ENCODE peak calls at places on chromosomes 11 and 22, in four cellular contexts. One of them, this sample, is unnamed.

GRCh38 chr11:80136991-80137390 is 696.2 kb upstream of the TENM4 start:
- DNase-seq in IMR-90: no peak
- DNase-seq in glutamatergic neuron: no peak
- DNase-seq in left lung: no peak
- DNase-seq in this sample: no peak

GRCh38 chr22:20159088-20159487 is 8.2 kb upstream of the CCDC188 start:
- DNase-seq in left lung: no peak
- DNase-seq in IMR-90: no peak
- DNase-seq in glutamatergic neuron: peak
- DNase-seq in this sample: no peak

GRCh38 chr11:33207408-33207985 is 46.2 kb upstream of the CSTF3 start:
- DNase-seq in IMR-90: peak
- DNase-seq in glutamatergic neuron: no peak
- DNase-seq in left lung: no peak
- DNase-seq in this sample: no peak

GRCh38 chr11:58000699-58001098 is 23.0 kb upstream of the OR9Q1 start:
- DNase-seq in glutamatergic neuron: no peak
- DNase-seq in IMR-90: no peak
- DNase-seq in left lung: no peak
- DNase-seq in this sample: no peak

GRCh38 chr11:116960916-116961315 is 123.5 kb upstream of the APOA1 start:
- DNase-seq in glutamatergic neuron: no peak
- DNase-seq in left lung: no peak
- DNase-seq in IMR-90: peak
- DNase-seq in this sample: no peak

GRCh38 chr11:10495464-10495786 is 40.4 kb downstream of the AMPD3 start:
- DNase-seq in glutamatergic neuron: no peak
- DNase-seq in left lung: no peak
- DNase-seq in IMR-90: no peak
- DNase-seq in this sample: no peak

GRCh38 chr22:42324991-42325710 is 54.7 kb upstream of the TCF20 start:
- DNase-seq in IMR-90: no peak
- DNase-seq in left lung: no peak
- DNase-seq in glutamatergic neuron: no peak
- DNase-seq in this sample: no peak

GRCh38 chr11:27227744-27228143 is 135.3 kb downstream of the CCDC34 start:
- DNase-seq in glutamatergic neuron: no peak
- DNase-seq in IMR-90: no peak
- DNase-seq in left lung: no peak
- DNase-seq in this sample: no peak

GRCh38 chr22:26796785-26797184 is 139.4 kb downstream of the MIAT start:
- DNase-seq in IMR-90: no peak
- DNase-seq in left lung: peak
- DNase-seq in glutamatergic neuron: no peak
- DNase-seq in this sample: no peak

GRCh38 chr22:42343551-42344081 is 73.2 kb upstream of the TCF20 start:
- DNase-seq in glutamatergic neuron: peak
- DNase-seq in left lung: no peak
- DNase-seq in IMR-90: no peak
- DNase-seq in this sample: no peak

GRCh38 chr11:16372355-16372754 is 16.0 kb upstream of the SOX6 start:
- DNase-seq in glutamatergic neuron: no peak
- DNase-seq in left lung: no peak
- DNase-seq in IMR-90: no peak
- DNase-seq in this sample: no peak

GRCh38 chr11:19605500-19606371 is 106.9 kb upstream of the NAV2 start:
- DNase-seq in left lung: no peak
- DNase-seq in glutamatergic neuron: no peak
- DNase-seq in IMR-90: peak
- DNase-seq in this sample: no peak

GRCh38 chr22:24289781-24290181 is 19.1 kb downstream of the SPECC1L start:
- DNase-seq in IMR-90: no peak
- DNase-seq in left lung: no peak
- DNase-seq in glutamatergic neuron: no peak
- DNase-seq in this sample: peak

GRCh38 chr11:11842426-11843008 is 745 bp downstream of the USP47 start:
- DNase-seq in IMR-90: peak
- DNase-seq in left lung: no peak
- DNase-seq in glutamatergic neuron: no peak
- DNase-seq in this sample: peak

GRCh38 chr22:39593061-39593930 is 22.7 kb downstream of the CACNA1I start:
- DNase-seq in IMR-90: no peak
- DNase-seq in glutamatergic neuron: no peak
- DNase-seq in left lung: peak
- DNase-seq in this sample: no peak

GRCh38 chr11:66668653-66669430 is 8.8 kb downstream of the RBM4B start:
- DNase-seq in left lung: no peak
- DNase-seq in glutamatergic neuron: no peak
- DNase-seq in IMR-90: no peak
- DNase-seq in this sample: no peak

GRCh38 chr11:6319879-6320410 is 356 bp downstream of the CAVIN3 start:
- DNase-seq in left lung: peak
- DNase-seq in glutamatergic neuron: peak
- DNase-seq in IMR-90: peak
- DNase-seq in this sample: peak

GRCh38 chr11:10906521-10906920 is 48.7 kb upstream of the ZBED5 start:
- DNase-seq in glutamatergic neuron: no peak
- DNase-seq in IMR-90: peak
- DNase-seq in left lung: no peak
- DNase-seq in this sample: no peak

GRCh38 chr22:47653921-47654320 is 891.5 kb downstream of the TBC1D22A start:
- DNase-seq in left lung: no peak
- DNase-seq in IMR-90: no peak
- DNase-seq in glutamatergic neuron: no peak
- DNase-seq in this sample: no peak

GRCh38 chr11:60910281-60910687 is 3.7 kb upstream of the TMEM109 start:
- DNase-seq in IMR-90: no peak
- DNase-seq in glutamatergic neuron: no peak
- DNase-seq in left lung: no peak
- DNase-seq in this sample: peak

GRCh38 chr11:64577202-64577601 is 13.8 kb upstream of the SLC22A12 start:
- DNase-seq in IMR-90: no peak
- DNase-seq in left lung: no peak
- DNase-seq in glutamatergic neuron: no peak
- DNase-seq in this sample: no peak

GRCh38 chr11:108929241-108929640 is 264.4 kb downstream of the DDX10 start:
- DNase-seq in glutamatergic neuron: no peak
- DNase-seq in left lung: no peak
- DNase-seq in IMR-90: peak
- DNase-seq in this sample: no peak

GRCh38 chr11:10398525-10398924 is 56.5 kb upstream of the AMPD3 start:
- DNase-seq in left lung: no peak
- DNase-seq in IMR-90: no peak
- DNase-seq in glutamatergic neuron: no peak
- DNase-seq in this sample: no peak

GRCh38 chr11:28343304-28344233 is 235.4 kb downstream of the METTL15 start:
- DNase-seq in IMR-90: peak
- DNase-seq in left lung: no peak
- DNase-seq in glutamatergic neuron: no peak
- DNase-seq in this sample: no peak

GRCh38 chr11:1055109-1055703 is 18.7 kb upstream of the MUC6 start:
- DNase-seq in glutamatergic neuron: no peak
- DNase-seq in IMR-90: no peak
- DNase-seq in left lung: no peak
- DNase-seq in this sample: no peak

GRCh38 chr22:35397095-35397904 is 2.6 kb upstream of the MCM5 start:
- DNase-seq in left lung: no peak
- DNase-seq in IMR-90: peak
- DNase-seq in glutamatergic neuron: no peak
- DNase-seq in this sample: no peak

GRCh38 chr11:124442442-124442841 is 3.1 kb downstream of the OR8B8 start:
- DNase-seq in left lung: no peak
- DNase-seq in IMR-90: no peak
- DNase-seq in glutamatergic neuron: no peak
- DNase-seq in this sample: no peak
- TF ChIP-seq CTCF in left lung: no peak
- TF ChIP-seq CTCF in IMR-90: no peak
- TF ChIP-seq CTCF in glutamatergic neuron: no peak
- TF ChIP-seq CTCF in this sample: no peak

GRCh38 chr11:95650271-95650670 is 139.3 kb downstream of the FAM76B start:
- DNase-seq in IMR-90: no peak
- DNase-seq in left lung: no peak
- DNase-seq in glutamatergic neuron: no peak
- DNase-seq in this sample: no peak

GRCh38 chr11:95653099-95653498 is 136.5 kb downstream of the FAM76B start:
- DNase-seq in glutamatergic neuron: no peak
- DNase-seq in IMR-90: no peak
- DNase-seq in left lung: no peak
- DNase-seq in this sample: no peak

GRCh38 chr11:95647355-95647754 is 142.2 kb downstream of the FAM76B start:
- DNase-seq in glutamatergic neuron: no peak
- DNase-seq in left lung: no peak
- DNase-seq in IMR-90: no peak
- DNase-seq in this sample: no peak

GRCh38 chr11:95652002-95652472 is 137.5 kb downstream of the FAM76B start:
- DNase-seq in IMR-90: no peak
- DNase-seq in left lung: no peak
- DNase-seq in glutamatergic neuron: no peak
- DNase-seq in this sample: no peak

DNA sequence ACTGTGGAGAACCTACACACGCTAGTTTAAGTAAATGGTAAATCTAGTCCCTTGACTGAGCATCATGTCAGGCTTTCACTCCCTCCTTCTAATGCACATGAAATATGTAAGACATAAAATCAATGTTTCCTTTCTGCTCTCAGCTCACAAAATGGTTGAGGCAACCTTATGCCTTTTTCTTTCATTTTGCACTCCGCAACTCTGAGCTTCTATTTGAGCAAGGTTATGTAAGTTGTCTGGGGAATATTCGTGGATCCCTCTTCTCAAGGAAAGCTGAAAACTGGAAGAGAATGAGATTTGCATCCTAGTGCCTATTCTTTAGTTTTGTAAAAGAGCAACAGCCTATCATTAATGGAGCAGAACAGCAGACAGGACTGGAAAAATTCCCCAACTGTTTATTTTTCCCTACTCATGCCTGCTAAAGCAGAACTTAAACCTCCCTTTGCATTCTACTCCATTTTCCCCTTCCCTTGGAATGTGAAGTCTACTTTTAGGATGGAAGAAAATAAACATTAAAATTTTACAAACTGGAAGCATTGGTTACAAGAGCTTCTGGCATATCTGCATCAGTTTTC is 141.7 kb downstream of the FAM76B start:
- DNase-seq in left lung: no peak
- DNase-seq in IMR-90: no peak
- DNase-seq in glutamatergic neuron: no peak
- DNase-seq in this sample: no peak
- TF ChIP-seq CTCF in left lung: no peak
- TF ChIP-seq CTCF in IMR-90: no peak
- TF ChIP-seq CTCF in glutamatergic neuron: no peak
- TF ChIP-seq CTCF in this sample: no peak

DNA sequence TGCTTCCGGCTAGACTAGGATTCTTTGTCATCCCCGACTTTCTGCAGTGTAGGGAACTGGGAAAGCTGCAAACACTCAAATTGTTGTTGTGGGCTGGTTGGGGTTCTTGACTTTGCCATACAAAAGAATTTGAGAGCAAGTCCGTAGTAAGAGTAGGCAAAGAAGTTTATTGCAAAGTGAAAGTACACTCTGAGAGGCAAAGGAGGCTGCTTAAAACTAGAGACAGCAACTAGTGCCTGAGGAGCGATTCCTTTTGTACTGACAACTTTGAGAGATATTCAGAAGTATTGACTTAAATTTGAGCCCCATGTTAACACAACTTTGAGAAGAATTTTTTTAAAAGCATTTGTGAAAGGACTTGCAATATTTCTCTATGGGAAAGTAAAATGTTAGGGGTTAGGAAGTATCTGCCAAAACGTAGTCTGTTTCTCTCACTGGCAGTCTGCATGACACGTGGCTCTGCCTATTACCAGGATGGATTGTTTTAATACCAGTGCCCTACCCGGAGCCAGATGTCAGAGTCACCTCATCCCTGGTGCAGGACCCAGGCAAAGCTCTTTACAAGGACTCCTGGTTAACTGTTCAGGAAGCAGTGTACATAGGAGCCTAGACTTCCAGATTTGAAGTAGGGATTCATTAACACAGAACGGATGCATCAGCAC is 85.0 kb upstream of the CLPB start:
- DNase-seq in IMR-90: peak
- DNase-seq in glutamatergic neuron: no peak
- DNase-seq in left lung: no peak
- DNase-seq in this sample: no peak
- TF ChIP-seq CTCF in IMR-90: no peak
- TF ChIP-seq CTCF in glutamatergic neuron: no peak
- TF ChIP-seq CTCF in left lung: no peak
- TF ChIP-seq CTCF in this sample: no peak

DNA sequence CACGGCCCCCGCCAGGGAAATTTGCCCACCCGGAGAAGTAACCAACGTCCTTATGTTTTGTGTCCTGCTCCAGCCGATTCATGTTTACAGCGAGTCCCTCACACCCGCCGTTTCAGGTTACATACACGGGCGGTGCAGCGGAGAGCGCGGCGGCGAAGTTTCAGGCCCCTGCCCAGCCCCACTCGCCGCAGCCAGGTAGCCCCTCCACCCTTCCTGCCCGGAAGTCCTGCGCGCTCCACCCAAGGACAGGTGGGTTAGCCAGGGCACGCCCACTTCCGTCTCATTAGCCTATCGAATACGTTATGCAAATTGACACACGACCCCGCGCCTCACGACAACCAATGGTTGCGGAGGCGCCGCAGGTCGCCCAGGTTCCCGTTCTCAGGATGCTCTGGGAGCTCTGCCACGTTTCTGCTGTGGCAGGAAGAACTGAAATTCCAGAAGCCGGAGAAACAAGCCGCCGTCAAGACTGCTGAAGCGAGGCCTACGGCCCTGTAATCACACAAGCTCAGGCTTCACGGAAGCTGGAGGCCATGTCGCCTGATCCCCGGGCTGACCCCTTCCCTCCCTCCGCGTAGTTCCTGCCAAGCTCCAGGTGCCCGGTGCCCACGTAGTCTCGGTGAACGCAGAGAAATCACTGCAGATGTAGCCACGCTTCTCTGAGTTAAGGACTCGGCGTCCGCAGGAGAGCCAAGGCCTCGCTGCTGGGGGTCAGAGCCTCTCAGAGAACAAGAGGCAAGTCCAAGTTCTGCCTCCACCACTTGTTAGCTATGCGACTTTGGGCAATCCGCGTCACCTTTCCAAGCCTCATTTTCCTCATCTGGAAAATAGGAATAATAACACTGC is 22.4 kb upstream of the MYH9 start:
- DNase-seq in glutamatergic neuron: peak
- DNase-seq in left lung: peak
- DNase-seq in IMR-90: no peak
- DNase-seq in this sample: peak
- TF ChIP-seq CTCF in glutamatergic neuron: no peak
- TF ChIP-seq CTCF in left lung: no peak
- TF ChIP-seq CTCF in IMR-90: no peak
- TF ChIP-seq CTCF in this sample: no peak

GRCh38 chr11:119664701-119665420 is 64.1 kb downstream of the NECTIN1 start:
- DNase-seq in glutamatergic neuron: no peak
- DNase-seq in IMR-90: no peak
- DNase-seq in left lung: no peak
- DNase-seq in this sample: no peak

GRCh38 chr11:119660166-119660720 is 68.8 kb downstream of the NECTIN1 start:
- DNase-seq in left lung: no peak
- DNase-seq in glutamatergic neuron: peak
- DNase-seq in IMR-90: no peak
- DNase-seq in this sample: no peak

GRCh38 chr11:119664063-119664572 is 64.9 kb downstream of the NECTIN1 start:
- DNase-seq in glutamatergic neuron: no peak
- DNase-seq in left lung: no peak
- DNase-seq in IMR-90: peak
- DNase-seq in this sample: no peak

GRCh38 chr11:119663279-119663678 is 65.7 kb downstream of the NECTIN1 start:
- DNase-seq in left lung: no peak
- DNase-seq in IMR-90: no peak
- DNase-seq in glutamatergic neuron: no peak
- DNase-seq in this sample: no peak

GRCh38 chr11:119661226-119661625 is 67.8 kb downstream of the NECTIN1 start:
- DNase-seq in left lung: no peak
- DNase-seq in glutamatergic neuron: no peak
- DNase-seq in IMR-90: no peak
- DNase-seq in this sample: no peak
- TF ChIP-seq CTCF in left lung: no peak
- TF ChIP-seq CTCF in glutamatergic neuron: no peak
- TF ChIP-seq CTCF in IMR-90: no peak
- TF ChIP-seq CTCF in this sample: no peak